ENCODE peak calls at places on chromosomes 6 and 20, in seven cellular contexts. Q, F, J, X, I, M and L are unnamed samples.

GRCh38 chr20:22333885-22334545 is 250.4 kb downstream of the FOXA2 start:
- DNase-seq in J (peak), X (no peak), I (peak), M (peak), F (peak), Q (peak), L (no peak)

GRCh38 chr6:56065408-56065807 is 182.0 kb downstream of the COL21A1 start:
- DNase-seq in X (no peak), J (peak), F (no peak), I (no peak), M (no peak), Q (no peak), L (no peak)

GRCh38 chr6:134007077-134007476 is 45.3 kb downstream of the SLC2A12 start:
- DNase-seq in X (no peak), I (no peak), M (no peak), F (no peak), J (no peak), Q (peak), L (no peak)

GRCh38 chr6:15331629-15332241 is 85.9 kb downstream of the JARID2 start:
- DNase-seq in Q (no peak), X (no peak), J (no peak), M (no peak), F (no peak), I (no peak), L (no peak)

GRCh38 chr6:105609375-105609991 is 206.6 kb upstream of the PREP start:
- DNase-seq in X (no peak), Q (no peak), F (no peak), M (no peak), I (peak), J (no peak), L (no peak)

GRCh38 chr20:49705358-49705757 is 8.3 kb downstream of the B4GALT5 start:
- DNase-seq in F (no peak), J (no peak), M (no peak), I (no peak), X (no peak), Q (no peak), L (no peak)

GRCh38 chr20:6240059-6240458 is 117.2 kb upstream of the FERMT1 start:
- DNase-seq in M (no peak), J (no peak), X (no peak), F (no peak), I (no peak), Q (no peak), L (no peak)

GRCh38 chr20:36957875-36958667 is 6.6 kb upstream of the SAMHD1 start:
- DNase-seq in M (no peak), J (no peak), Q (no peak), F (no peak), I (no peak), X (no peak), L (no peak)

GRCh38 chr20:49276895-49277785 is 717 bp downstream of the ZNFX1 start:
- DNase-seq in I (no peak), X (no peak), M (no peak), F (no peak), Q (no peak), J (no peak), L (no peak)

GRCh38 chr6:147793871-147794643 is 285.6 kb downstream of the SAMD5 start:
- DNase-seq in M (no peak), J (no peak), X (peak), Q (no peak), I (no peak), F (no peak), L (no peak)

GRCh38 chr6:145948328-145948727 is 15.8 kb downstream of the SHPRH start:
- DNase-seq in I (no peak), X (no peak), M (no peak), F (no peak), Q (no peak), J (peak), L (no peak)

GRCh38 chr20:4854502-4854901 is 132.8 kb downstream of the PRND start:
- DNase-seq in F (no peak), J (no peak), X (no peak), I (no peak), Q (no peak), M (no peak), L (no peak)

GRCh38 chr20:51341581-51341980 is 200.9 kb downstream of the NFATC2 start:
- DNase-seq in J (no peak), M (no peak), F (peak), I (no peak), X (no peak), Q (no peak), L (no peak)

GRCh38 chr6:81396916-81397315 is 355.6 kb downstream of the TENT5A start:
- DNase-seq in Q (no peak), X (no peak), J (no peak), I (no peak), F (no peak), M (no peak), L (no peak)

GRCh38 chr6:20400476-20401402 is 940 bp upstream of the E2F3 start:
- DNase-seq in J (peak), I (no peak), M (no peak), F (no peak), X (no peak), Q (no peak), L (no peak)

GRCh38 chr6:40251609-40252008 is 317.3 kb upstream of the MOCS1 start:
- DNase-seq in F (no peak), Q (no peak), M (no peak), I (no peak), X (no peak), J (no peak), L (no peak)
- TF ChIP-seq CTCF in F (no peak), Q (no peak), M (no peak), I (no peak), X (no peak), J (no peak), L (no peak)

DNA sequence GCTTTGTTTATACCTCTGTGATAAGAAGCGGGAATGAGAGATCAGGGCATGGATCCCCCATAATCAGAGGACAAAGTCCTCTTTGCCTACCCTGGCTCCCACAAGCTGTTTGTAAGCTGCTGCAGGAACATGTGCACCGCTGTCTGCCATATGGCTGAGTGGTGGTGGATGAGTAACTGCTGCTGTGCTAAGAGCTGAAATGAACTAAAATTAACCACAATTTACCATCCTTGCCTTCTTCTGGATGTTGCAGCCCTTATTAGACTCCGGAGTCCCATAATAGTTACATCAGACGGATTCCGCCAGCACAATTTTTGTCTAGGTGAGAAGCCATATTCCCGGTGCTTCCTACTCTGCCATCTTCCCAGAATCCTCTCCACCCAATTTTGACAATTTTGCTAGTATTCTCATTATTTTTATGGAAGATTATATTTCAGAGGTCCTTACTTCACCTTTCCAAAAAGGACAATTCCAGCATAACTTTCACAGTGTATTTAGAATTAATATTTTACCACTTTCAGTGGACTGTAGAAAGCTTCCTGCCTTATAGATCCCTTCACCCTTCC is 6.0 kb upstream of the CMTR1 start:
- DNase-seq in Q (no peak), X (no peak), F (no peak), I (no peak), J (no peak), M (no peak), L (no peak)
- TF ChIP-seq CTCF in Q (no peak), X (no peak), F (no peak), I (no peak), J (no peak), M (no peak), L (no peak)

GRCh38 chr6:125759959-125760457 is 10.6 kb downstream of the HEY2 start:
- DNase-seq in I (no peak), F (no peak), Q (no peak), M (no peak), J (no peak), X (no peak), L (no peak)

GRCh38 chr6:125753218-125753936 is 3.9 kb downstream of the HEY2 start:
- DNase-seq in Q (no peak), F (no peak), J (no peak), I (no peak), X (no peak), M (no peak), L (peak)

GRCh38 chr6:125753937-125754259 is 4.5 kb downstream of the HEY2 start:
- DNase-seq in F (no peak), X (no peak), Q (no peak), I (no peak), J (no peak), M (no peak), L (no peak)

GRCh38 chr6:125764105-125764671 is 14.8 kb downstream of the HEY2 start:
- DNase-seq in Q (no peak), F (no peak), J (no peak), X (no peak), I (no peak), M (no peak), L (no peak)

GRCh38 chr6:125759184-125759902 is 9.9 kb downstream of the HEY2 start:
- DNase-seq in F (no peak), J (no peak), X (no peak), Q (no peak), M (peak), I (no peak), L (no peak)
- TF ChIP-seq CTCF in F (no peak), J (no peak), X (peak), Q (no peak), M (peak), I (no peak), L (no peak)

GRCh38 chr20:38290829-38291581 is 13.0 kb upstream of the BPI start:
- DNase-seq in J (peak), M (peak), I (peak), X (no peak), F (peak), Q (no peak), L (no peak)
- TF ChIP-seq CTCF in J (peak), M (peak), I (peak), X (peak), F (peak), Q (no peak), L (peak)

DNA sequence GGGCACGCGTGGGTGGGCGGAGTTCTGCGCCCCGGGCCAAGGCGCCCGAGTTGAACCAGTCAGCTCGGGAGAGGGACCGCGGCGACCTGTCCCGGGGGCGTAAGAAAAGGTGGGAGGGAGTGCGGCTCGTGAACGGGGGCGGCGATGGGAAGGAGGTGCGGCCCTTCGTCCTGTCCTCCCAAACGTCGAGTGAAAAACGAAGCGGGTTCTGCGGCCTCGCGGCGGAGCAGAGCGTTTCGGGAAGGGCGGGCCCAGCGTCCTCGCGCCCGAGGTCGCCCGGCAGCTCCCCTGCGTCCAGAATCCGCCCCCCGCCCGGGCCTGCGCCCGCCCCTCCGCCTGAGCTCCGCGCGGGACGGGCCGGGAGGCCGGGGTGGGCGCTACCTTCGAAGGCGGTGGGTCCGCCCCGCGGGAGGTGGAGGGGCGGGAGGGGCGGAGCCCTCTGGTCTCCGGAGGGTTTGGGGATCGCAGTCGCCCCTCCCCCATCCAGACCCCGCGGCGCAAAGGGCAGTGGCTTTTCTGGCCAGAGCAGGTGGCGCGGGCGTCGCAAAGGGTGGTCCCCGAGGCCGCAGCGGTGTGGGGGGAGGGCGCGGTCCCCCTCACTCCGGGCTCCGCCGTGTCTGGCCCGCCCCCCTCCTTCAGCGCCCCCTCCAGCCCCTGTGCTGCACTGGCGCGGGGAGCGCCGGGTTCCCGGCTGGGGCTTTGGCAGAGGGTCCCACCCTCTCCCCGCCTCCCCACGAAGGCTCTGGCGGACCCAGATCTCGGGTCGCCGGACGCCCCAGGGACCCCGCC is 838 bp downstream of the STMN3 start:
- DNase-seq in X (no peak), J (no peak), F (no peak), I (no peak), M (peak), Q (no peak), L (no peak)
- TF ChIP-seq CTCF in X (no peak), J (no peak), F (no peak), I (no peak), M (peak), Q (no peak), L (no peak)

GRCh38 chr6:119917186-119917585 is 567.6 kb upstream of the MAN1A1 start:
- DNase-seq in J (no peak), M (no peak), F (no peak), I (no peak), X (no peak), Q (no peak), L (no peak)

GRCh38 chr6:119921491-119922010 is 572.0 kb upstream of the MAN1A1 start:
- DNase-seq in Q (no peak), J (no peak), I (no peak), F (no peak), M (no peak), X (no peak), L (no peak)

GRCh38 chr6:119922814-119923213 is 573.3 kb upstream of the MAN1A1 start:
- DNase-seq in I (no peak), F (no peak), J (no peak), Q (no peak), M (no peak), X (no peak), L (no peak)
- TF ChIP-seq CTCF in I (no peak), F (no peak), J (no peak), Q (no peak), M (no peak), X (no peak), L (no peak)

GRCh38 chr20:17637413-17637780 is 44.6 kb downstream of the RRBP1 start:
- DNase-seq in I (no peak), Q (no peak), J (no peak), F (no peak), M (no peak), X (no peak), L (no peak)

GRCh38 chr20:17635846-17636245 is 46.2 kb downstream of the RRBP1 start:
- DNase-seq in X (no peak), F (no peak), I (no peak), M (no peak), J (no peak), Q (no peak), L (no peak)

GRCh38 chr20:17637985-17638640 is 43.9 kb downstream of the RRBP1 start:
- DNase-seq in J (no peak), I (no peak), X (no peak), F (no peak), Q (no peak), M (no peak), L (no peak)

GRCh38 chr20:17635320-17635673 is 46.7 kb downstream of the RRBP1 start:
- DNase-seq in J (no peak), F (no peak), Q (no peak), M (no peak), X (no peak), I (no peak), L (no peak)

DNA sequence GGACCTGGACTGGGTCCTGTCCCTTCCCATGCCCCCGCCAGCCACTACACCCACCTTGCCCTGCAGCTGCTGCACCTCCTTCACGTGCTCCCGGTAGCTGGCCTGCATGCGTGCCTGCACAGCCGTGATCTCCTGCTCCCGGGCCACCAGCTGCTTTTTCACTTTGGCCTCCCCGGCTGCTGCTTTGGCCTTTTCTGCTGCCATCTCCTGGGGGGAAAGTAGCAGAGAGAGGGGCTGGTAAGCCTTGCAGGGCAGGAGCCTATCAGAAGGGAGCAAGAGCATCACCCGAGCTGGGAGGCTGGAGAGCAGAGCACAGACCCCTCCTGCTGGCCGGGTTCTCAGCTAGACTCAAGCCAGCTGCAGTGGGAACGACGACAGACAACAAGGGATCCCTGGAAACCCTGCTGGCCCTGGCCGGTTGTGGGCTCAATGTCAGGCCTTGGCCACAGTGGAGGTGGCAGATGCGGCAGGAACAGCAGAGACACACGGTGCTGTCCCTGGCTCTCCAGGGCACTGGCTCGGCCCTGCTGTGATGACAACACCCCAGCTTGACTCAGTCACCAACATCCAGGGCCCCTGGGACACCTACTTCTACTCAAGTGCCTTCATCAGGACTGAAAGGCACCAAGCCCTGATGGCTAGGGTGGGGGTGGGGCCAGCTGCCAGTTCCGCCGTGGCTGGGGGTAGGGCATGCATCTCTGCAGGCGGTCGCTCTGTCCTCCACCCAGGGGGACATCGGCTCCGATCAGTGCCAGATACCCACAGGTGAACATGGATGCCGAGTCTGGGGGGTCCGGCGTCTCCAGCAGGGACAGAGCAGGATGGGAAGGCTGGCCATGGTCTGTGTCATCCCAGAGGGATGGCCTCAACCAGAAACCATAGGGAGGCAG is 45.3 kb downstream of the RRBP1 start:
- DNase-seq in M (peak), X (no peak), F (no peak), I (no peak), J (no peak), Q (no peak), L (no peak)
- TF ChIP-seq CTCF in M (peak), X (no peak), F (no peak), I (no peak), J (no peak), Q (no peak), L (peak)

GRCh38 chr20:560680-561079 is 17.1 kb upstream of the CSNK2A1 start:
- DNase-seq in Q (no peak), J (no peak), X (no peak), M (no peak), F (no peak), I (no peak), L (no peak)
- TF ChIP-seq CTCF in Q (no peak), J (no peak), X (no peak), M (peak), F (no peak), I (no peak), L (no peak)